ENCODE peak calls at places on chromosome 17, in six cellular contexts. B is kidney, J is sigmoid colon, P is ascending aorta, A is heart right ventricle, H is A549. E is an unnamed sample.

GRCh38 chr17:58507123-58507634 is 7.3 kb downstream of the MTMR4 start:
- DNase-seq in B (no peak), J (no peak), P (no peak), A (no peak), H (no peak), E (no peak)

GRCh38 chr17:83203073-83203471 is 123.7 kb downstream of the METRNL start:
- DNase-seq in B (peak; percentile 87), J (peak; percentile 88), P (peak; percentile 93), A (peak; percentile 50), H (no peak), E (no peak)

GRCh38 chr17:67420994-67421393 is 43.9 kb downstream of the PITPNC1 start:
- DNase-seq in B (no peak), J (no peak), P (no peak), A (no peak), H (no peak), E (no peak)

GRCh38 chr17:39636927-39637736 is at the start of gene STARD3:
- DNase-seq in B (peak; percentile 98), J (peak; percentile 96), P (peak; percentile 93), A (peak; percentile 93), H (peak; percentile 92), E (peak; percentile 92)

GRCh38 chr17:10600551-10600950 is 51.1 kb upstream of the MYH2 start:
- DNase-seq in B (no peak), J (no peak), P (no peak), A (no peak), H (no peak), E (no peak)

GRCh38 chr17:27038676-27039075 is 255.2 kb upstream of the WSB1 start:
- DNase-seq in B (no peak), J (no peak), P (no peak), A (no peak), H (peak; percentile 31), E (no peak)

GRCh38 chr17:44223574-44224046 is 4.1 kb upstream of the UBTF start:
- DNase-seq in B (peak; percentile 26), J (no peak), P (peak; percentile 83), A (no peak), H (no peak), E (no peak)

GRCh38 chr17:72510454-72511016 is 389.7 kb downstream of the SOX9 start:
- DNase-seq in B (no peak), J (no peak), P (no peak), A (no peak), H (no peak), E (no peak)

GRCh38 chr17:8572767-8573166 is 57.8 kb downstream of the MYH10 start:
- DNase-seq in B (no peak), J (no peak), P (no peak), A (no peak), H (no peak), E (no peak)

GRCh38 chr17:73316919-73317505 is 5.2 kb upstream of the CDC42EP4 start:
- DNase-seq in B (no peak), J (no peak), P (no peak), A (no peak), H (no peak), E (no peak)

GRCh38 chr17:81542431-81543338 is 9.5 kb downstream of the FAAP100 start:
- DNase-seq in B (peak; percentile 53), J (no peak), P (no peak), A (peak; percentile 7), H (no peak), E (no peak)

GRCh38 chr17:18959845-18960240 is 7.9 kb downstream of the SLC5A10 start:
- DNase-seq in B (peak; percentile 26), J (no peak), P (no peak), A (no peak), H (no peak), E (no peak)

GRCh38 chr17:56599566-56599965 is 6.1 kb downstream of the NOG start:
- DNase-seq in B (no peak), J (no peak), P (no peak), A (no peak), H (no peak), E (no peak)

GRCh38 chr17:67055811-67056745 is 11.7 kb downstream of the CACNG1 start:
- DNase-seq in B (no peak), J (no peak), P (peak; percentile 52), A (no peak), H (no peak), E (no peak)

GRCh38 chr17:73604476-73604875 is 39.8 kb downstream of the SDK2 start:
- DNase-seq in B (no peak), J (no peak), P (no peak), A (no peak), H (no peak), E (no peak)

GRCh38 chr17:80673152-80673920 is 128.7 kb downstream of the RPTOR start:
- DNase-seq in B (no peak), J (no peak), P (no peak), A (no peak), H (no peak), E (no peak)

GRCh38 chr17:64572682-64573154 is 65.9 kb downstream of the CEP95 start:
- DNase-seq in B (no peak), J (no peak), P (no peak), A (no peak), H (peak; percentile 7), E (no peak)

DNA sequence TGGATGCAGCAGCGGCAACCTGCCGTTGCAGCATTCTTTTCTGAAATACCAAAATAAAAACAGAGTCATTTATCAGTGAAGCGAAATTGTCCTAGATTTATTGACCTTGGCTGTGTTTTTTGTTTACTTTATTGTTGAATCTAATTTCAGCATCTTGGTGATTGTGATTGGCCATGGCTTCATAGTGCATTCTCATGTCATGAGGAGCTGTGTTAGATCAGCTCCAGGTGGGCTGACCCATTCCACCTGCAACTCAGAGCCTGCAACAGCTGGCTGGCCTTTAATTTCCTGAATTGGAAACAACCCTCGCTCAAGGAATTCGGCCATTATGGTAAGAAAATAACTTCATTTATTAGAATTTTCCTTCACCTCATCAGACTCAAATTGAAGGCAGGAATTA is 16.4 kb downstream of the KRT24 start:
- DNase-seq in B (no peak), J (no peak), P (no peak), A (no peak), H (no peak), E (no peak)
- TF ChIP-seq CTCF in B (no peak), J (no peak), P (no peak), A (no peak), H (no peak), E (no peak)

GRCh38 chr17:45895969-45896793 is 1.8 kb downstream of the MAPT start:
- DNase-seq in B (no peak), J (no peak), P (no peak), A (no peak), H (peak; percentile 45), E (no peak)

GRCh38 chr17:45894022-45894784 is at the start of gene MAPT:
- DNase-seq in B (peak; percentile 96), J (peak; percentile 95), P (peak; percentile 93), A (peak; percentile 94), H (peak; percentile 97), E (peak; percentile 88)

GRCh38 chr17:45896803-45897693 is 2.7 kb downstream of the MAPT start:
- DNase-seq in B (no peak), J (no peak), P (no peak), A (no peak), H (peak; percentile 49), E (no peak)

GRCh38 chr17:45893725-45894021 is 681 bp upstream of the MAPT start:
- DNase-seq in B (no peak), J (no peak), P (no peak), A (no peak), H (no peak), E (no peak)

DNA sequence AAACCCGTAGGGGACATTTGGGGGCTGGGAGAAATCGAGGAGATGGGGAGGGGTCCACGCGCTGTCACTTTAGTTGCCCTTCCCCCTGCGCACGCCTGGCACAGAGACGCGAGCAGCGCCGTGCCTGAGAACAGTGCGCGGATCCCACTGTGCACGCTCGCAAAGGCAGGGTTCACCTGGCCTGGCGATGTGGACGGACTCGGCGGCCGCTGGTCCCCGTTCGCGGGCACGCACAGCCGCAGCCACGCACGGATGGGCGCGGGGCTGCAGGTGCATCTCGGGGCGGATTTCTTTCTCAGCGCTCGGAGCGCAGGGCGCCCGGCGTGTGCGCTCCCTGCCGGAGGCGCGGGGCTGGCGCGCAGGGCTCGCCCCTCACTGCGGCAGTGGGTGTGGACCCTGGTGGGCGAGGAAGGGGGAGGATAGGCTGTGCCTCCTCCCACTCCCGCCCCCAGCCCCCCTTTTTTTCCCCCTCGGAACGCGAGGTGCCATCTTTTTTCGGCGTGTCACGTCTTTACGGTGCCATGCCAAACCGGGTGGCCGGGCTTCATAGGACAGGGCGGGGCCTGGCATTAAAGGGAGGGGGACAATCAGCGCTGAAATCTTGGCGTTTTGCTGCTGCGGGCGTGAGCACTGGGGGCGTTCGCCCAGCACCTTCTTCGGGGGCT is 1.1 kb downstream of the MAPT start:
- DNase-seq in B (no peak), J (no peak), P (no peak), A (no peak), H (peak; percentile 47), E (no peak)
- H3K4me3 ChIP-seq in B (peak overlapping the region; percentile 55), J (peak overlapping the region; percentile 74), P (peak overlapping the region; percentile 84), A (peak overlapping the region; percentile 87), H (peak overlapping the region; percentile 69), E (peak overlapping the region; percentile 97)

GRCh38 chr17:29596811-29597210 is 3.9 kb downstream of the ANKRD13B start:
- DNase-seq in B (peak; percentile 42), J (no peak), P (no peak), A (no peak), H (no peak), E (no peak)
- H3K27ac ChIP-seq in B (no peak overlapping the region), J (no peak overlapping the region), P (no peak overlapping the region), A (no peak overlapping the region), H (no peak overlapping the region), E (peak overlapping the region; percentile 28)

GRCh38 chr17:16493470-16494048 is 1.6 kb upstream of the LRRC75A start:
- DNase-seq in B (no peak), J (no peak), P (no peak), A (no peak), H (no peak), E (no peak)

GRCh38 chr17:16492613-16493290 is 759 bp upstream of the LRRC75A start:
- DNase-seq in B (no peak), J (no peak), P (no peak), A (no peak), H (no peak), E (no peak)

GRCh38 chr17:16488572-16488997 is 3.4 kb downstream of the LRRC75A start:
- DNase-seq in B (no peak), J (no peak), P (no peak), A (no peak), H (no peak), E (no peak)

GRCh38 chr17:16491131-16491702 is 776 bp downstream of the LRRC75A start:
- DNase-seq in B (no peak), J (no peak), P (no peak), A (no peak), H (no peak), E (no peak)

DNA sequence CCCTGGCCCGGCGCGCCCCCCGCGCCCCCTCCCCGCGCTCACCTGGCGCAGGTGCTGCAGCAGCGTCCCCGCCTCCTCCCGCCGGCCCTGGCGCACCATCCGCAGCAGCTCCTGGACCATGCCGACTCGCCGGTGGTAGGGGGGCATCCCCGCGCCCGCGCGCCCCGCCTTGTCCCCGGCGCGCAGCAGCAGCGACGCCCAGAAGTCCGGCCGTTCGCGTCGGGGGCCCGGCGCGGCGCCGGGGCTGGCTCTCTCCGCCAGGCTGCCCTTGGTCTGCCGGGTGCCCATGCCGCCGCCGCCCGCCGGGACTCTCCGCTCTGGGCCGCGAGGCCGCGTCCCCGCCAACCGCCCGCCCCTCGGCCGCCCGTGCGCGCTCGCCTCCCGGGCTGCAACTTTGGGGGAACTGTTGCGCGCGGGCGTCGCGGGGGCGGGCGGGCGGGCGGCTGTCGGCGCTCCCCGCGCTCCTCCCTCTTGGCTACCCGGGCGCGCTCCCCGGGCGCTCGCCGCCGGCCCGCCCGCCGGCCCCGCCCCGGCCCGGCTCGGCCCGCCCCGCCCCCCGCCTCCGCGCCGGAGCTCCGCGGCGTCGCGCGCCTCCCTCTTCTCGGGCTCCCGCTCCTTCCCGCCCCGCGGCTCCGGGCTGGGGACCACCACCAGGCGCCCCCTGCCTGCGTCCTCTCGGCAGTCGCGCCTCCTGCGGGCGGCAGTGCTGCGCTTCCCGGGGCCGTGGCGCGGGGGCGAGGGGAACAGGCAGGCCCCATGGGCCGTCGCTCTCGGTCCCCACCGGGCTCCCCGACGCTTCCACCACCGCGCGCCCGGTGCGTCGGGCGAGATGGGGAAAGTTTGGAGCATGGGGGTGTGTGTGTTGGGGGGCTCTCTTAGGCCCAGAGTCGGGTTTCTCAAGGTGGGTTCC is at the start of gene LRRC75A:
- DNase-seq in B (peak; percentile 86), J (no peak), P (no peak), A (peak; percentile 55), H (no peak), E (no peak)
- TF ChIP-seq CTCF in B (no peak), J (no peak), P (no peak), A (no peak), H (no peak), E (no peak)

E was measured in coronary artery.